ENCODE peak calls at places on chromosomes 13 and 19, in nine cellular contexts. I, U, L, H, Y, T, O, Z and P are unnamed samples.
A peak's percentile ranks its signal among the peaks of the same experiment; 100 is the strongest.

GRCh38 chr19:771332-771785 is 20.4 kb downstream of the MISP start:
- DNase-seq in I (peak; percentile 25), U (no peak), L (no peak), H (no peak), Y (no peak), T (peak; percentile 64), O (no peak), Z (no peak), P (no peak)

GRCh38 chr13:111421216-111421615 is 100.8 kb downstream of the TEX29 start:
- DNase-seq in I (no peak), U (no peak), L (no peak), H (no peak), Y (no peak), T (no peak), O (no peak), Z (no peak), P (no peak)

GRCh38 chr19:33334271-33334670 is 31.9 kb upstream of the CEBPA start:
- DNase-seq in I (no peak), U (no peak), L (no peak), H (no peak), Y (no peak), T (no peak), O (no peak), Z (no peak), P (no peak)

GRCh38 chr19:41537789-41538188 is 38.2 kb upstream of the CEACAM21 start:
- DNase-seq in I (peak; percentile 27), U (no peak), L (no peak), H (no peak), Y (no peak), T (peak; percentile 47), O (no peak), Z (no peak), P (no peak)

GRCh38 chr19:18007605-18007938 is 398 bp upstream of the ARRDC2 start:
- DNase-seq in I (no peak), U (no peak), L (no peak), H (no peak), Y (no peak), T (no peak), O (no peak), Z (no peak), P (no peak)

GRCh38 chr13:24406524-24406923 is 97.1 kb downstream of the C1QTNF9 start:
- DNase-seq in I (no peak), U (no peak), L (no peak), H (no peak), Y (no peak), T (no peak), O (no peak), Z (no peak), P (no peak)

GRCh38 chr19:49997709-49998108 is 27.5 kb downstream of the VRK3 start:
- DNase-seq in I (peak; percentile 45), U (no peak), L (no peak), H (no peak), Y (no peak), T (peak; percentile 49), O (no peak), Z (no peak), P (peak; percentile 13)

GRCh38 chr19:6736169-6736916 is 1.0 kb downstream of the GPR108 start:
- DNase-seq in I (peak; percentile 72), U (peak; percentile 66), L (peak; percentile 70), H (no peak), Y (peak; percentile 43), T (peak; percentile 91), O (peak; percentile 84), Z (peak; percentile 79), P (peak; percentile 70)

GRCh38 chr19:41187884-41188279 is 5.1 kb upstream of the CYP2S1 start:
- DNase-seq in I (no peak), U (no peak), L (no peak), H (no peak), Y (no peak), T (no peak), O (no peak), Z (no peak), P (no peak)

GRCh38 chr13:51523082-51523518 is 61.2 kb upstream of the WDFY2 start:
- DNase-seq in I (peak; percentile 40), U (peak; percentile 30), L (peak; percentile 21), H (no peak), Y (no peak), T (peak; percentile 81), O (no peak), Z (peak; percentile 37), P (peak; percentile 14)

GRCh38 chr19:19823916-19824315 is 2.4 kb upstream of the ZNF506 start:
- DNase-seq in I (no peak), U (no peak), L (no peak), H (no peak), Y (no peak), T (no peak), O (no peak), Z (no peak), P (no peak)

GRCh38 chr13:50468849-50469669 is 374.4 kb downstream of the DLEU7 start:
- DNase-seq in I (no peak), U (no peak), L (no peak), H (no peak), Y (no peak), T (no peak), O (no peak), Z (no peak), P (no peak)

GRCh38 chr13:30565658-30566057 is 52.1 kb upstream of the USPL1 start:
- DNase-seq in I (no peak), U (no peak), L (no peak), H (no peak), Y (no peak), T (no peak), O (no peak), Z (no peak), P (no peak)

GRCh38 chr13:39266426-39266825 is 228.2 kb downstream of the NHLRC3 start:
- DNase-seq in I (no peak), U (no peak), L (no peak), H (no peak), Y (no peak), T (peak; percentile 19), O (no peak), Z (no peak), P (no peak)

GRCh38 chr19:6273701-6274601 is 5.8 kb downstream of the MLLT1 start:
- DNase-seq in I (no peak), U (no peak), L (no peak), H (no peak), Y (peak; percentile 68), T (peak; percentile 97), O (peak; percentile 93), Z (peak; percentile 77), P (no peak)

GRCh38 chr19:47107953-47108746 is 5.4 kb downstream of the ZC3H4 start:
- DNase-seq in I (no peak), U (no peak), L (no peak), H (no peak), Y (no peak), T (peak; percentile 34), O (no peak), Z (no peak), P (no peak)